ENCODE peak calls at places on chromosomes 3 and 15, in eight cellular contexts. One of them, this sample, is unnamed.

GRCh38 chr15:69898243-69898642 is 199.5 kb downstream of the TLE3 start:
- DNase-seq in progenitor cell of endocrine pancreas: no peak
- DNase-seq in WERI-Rb-1: no peak
- DNase-seq in heart left ventricle: no peak
- DNase-seq in cardiac muscle cell: no peak
- DNase-seq in fibroblast of lung: no peak
- DNase-seq in astrocyte of the spinal cord: no peak
- DNase-seq in foreskin fibroblast: no peak
- DNase-seq in this sample: no peak

GRCh38 chr15:95994418-95994817 is 336.1 kb upstream of the NR2F2 start:
- DNase-seq in progenitor cell of endocrine pancreas: no peak
- DNase-seq in WERI-Rb-1: no peak
- DNase-seq in heart left ventricle: no peak
- DNase-seq in cardiac muscle cell: peak
- DNase-seq in fibroblast of lung: peak
- DNase-seq in astrocyte of the spinal cord: peak
- DNase-seq in foreskin fibroblast: peak
- DNase-seq in this sample: no peak

GRCh38 chr3:114213669-114214541 is 23.5 kb downstream of the ZNF80 start:
- DNase-seq in progenitor cell of endocrine pancreas: no peak
- DNase-seq in WERI-Rb-1: no peak
- DNase-seq in heart left ventricle: no peak
- DNase-seq in cardiac muscle cell: peak
- DNase-seq in fibroblast of lung: peak
- DNase-seq in astrocyte of the spinal cord: peak
- DNase-seq in foreskin fibroblast: peak
- DNase-seq in this sample: no peak

GRCh38 chr15:61994216-61994615 is 66.0 kb downstream of the VPS13C start:
- DNase-seq in progenitor cell of endocrine pancreas: no peak
- DNase-seq in WERI-Rb-1: no peak
- DNase-seq in heart left ventricle: no peak
- DNase-seq in cardiac muscle cell: peak
- DNase-seq in fibroblast of lung: peak
- DNase-seq in astrocyte of the spinal cord: peak
- DNase-seq in foreskin fibroblast: peak
- DNase-seq in this sample: no peak

GRCh38 chr3:7260975-7261374 is 400.1 kb downstream of the GRM7 start:
- DNase-seq in progenitor cell of endocrine pancreas: no peak
- DNase-seq in WERI-Rb-1: no peak
- DNase-seq in heart left ventricle: no peak
- DNase-seq in cardiac muscle cell: no peak
- DNase-seq in fibroblast of lung: no peak
- DNase-seq in astrocyte of the spinal cord: no peak
- DNase-seq in foreskin fibroblast: no peak
- DNase-seq in this sample: no peak

GRCh38 chr3:51671090-51672082 is at the start of gene TEX264:
- DNase-seq in progenitor cell of endocrine pancreas: peak
- DNase-seq in WERI-Rb-1: peak
- DNase-seq in heart left ventricle: peak
- DNase-seq in cardiac muscle cell: peak
- DNase-seq in fibroblast of lung: peak
- DNase-seq in astrocyte of the spinal cord: peak
- DNase-seq in foreskin fibroblast: peak
- DNase-seq in this sample: peak

GRCh38 chr3:53730565-53730964 is 115.7 kb downstream of the CHDH start:
- DNase-seq in progenitor cell of endocrine pancreas: no peak
- DNase-seq in WERI-Rb-1: no peak
- DNase-seq in heart left ventricle: peak
- DNase-seq in cardiac muscle cell: peak
- DNase-seq in fibroblast of lung: no peak
- DNase-seq in astrocyte of the spinal cord: no peak
- DNase-seq in foreskin fibroblast: peak
- DNase-seq in this sample: no peak

GRCh38 chr3:77871436-77871835 is 831.5 kb downstream of the ROBO2 start:
- DNase-seq in progenitor cell of endocrine pancreas: no peak
- DNase-seq in WERI-Rb-1: no peak
- DNase-seq in heart left ventricle: no peak
- DNase-seq in cardiac muscle cell: no peak
- DNase-seq in fibroblast of lung: no peak
- DNase-seq in astrocyte of the spinal cord: peak
- DNase-seq in foreskin fibroblast: no peak
- DNase-seq in this sample: no peak

GRCh38 chr15:82850242-82850591 is 40.8 kb downstream of the WHAMM start:
- DNase-seq in progenitor cell of endocrine pancreas: no peak
- DNase-seq in WERI-Rb-1: peak
- DNase-seq in heart left ventricle: no peak
- DNase-seq in cardiac muscle cell: no peak
- DNase-seq in fibroblast of lung: no peak
- DNase-seq in astrocyte of the spinal cord: peak
- DNase-seq in foreskin fibroblast: peak
- DNase-seq in this sample: no peak

GRCh38 chr3:69012111-69012835 is 1.2 kb downstream of the EOGT start:
- DNase-seq in progenitor cell of endocrine pancreas: no peak
- DNase-seq in WERI-Rb-1: no peak
- DNase-seq in heart left ventricle: peak
- DNase-seq in cardiac muscle cell: peak
- DNase-seq in fibroblast of lung: peak
- DNase-seq in astrocyte of the spinal cord: no peak
- DNase-seq in foreskin fibroblast: peak
- DNase-seq in this sample: peak

GRCh38 chr3:110567032-110567431 is 504.6 kb upstream of the NECTIN3 start:
- DNase-seq in progenitor cell of endocrine pancreas: no peak
- DNase-seq in WERI-Rb-1: no peak
- DNase-seq in heart left ventricle: no peak
- DNase-seq in cardiac muscle cell: no peak
- DNase-seq in fibroblast of lung: no peak
- DNase-seq in astrocyte of the spinal cord: peak
- DNase-seq in foreskin fibroblast: peak
- DNase-seq in this sample: no peak

GRCh38 chr3:115292131-115292530 is 145.0 kb upstream of the ZBTB20 start:
- DNase-seq in progenitor cell of endocrine pancreas: no peak
- DNase-seq in WERI-Rb-1: no peak
- DNase-seq in heart left ventricle: no peak
- DNase-seq in cardiac muscle cell: no peak
- DNase-seq in fibroblast of lung: no peak
- DNase-seq in astrocyte of the spinal cord: no peak
- DNase-seq in foreskin fibroblast: no peak
- DNase-seq in this sample: no peak

GRCh38 chr15:85125056-85125661 is 143.5 kb downstream of the PDE8A start:
- DNase-seq in progenitor cell of endocrine pancreas: no peak
- DNase-seq in WERI-Rb-1: no peak
- DNase-seq in heart left ventricle: no peak
- DNase-seq in cardiac muscle cell: peak
- DNase-seq in fibroblast of lung: peak
- DNase-seq in astrocyte of the spinal cord: peak
- DNase-seq in foreskin fibroblast: peak
- DNase-seq in this sample: no peak

GRCh38 chr3:193520738-193521137 is 34.0 kb downstream of the ATP13A4 start:
- DNase-seq in progenitor cell of endocrine pancreas: no peak
- DNase-seq in WERI-Rb-1: no peak
- DNase-seq in heart left ventricle: no peak
- DNase-seq in cardiac muscle cell: no peak
- DNase-seq in fibroblast of lung: no peak
- DNase-seq in astrocyte of the spinal cord: no peak
- DNase-seq in foreskin fibroblast: no peak
- DNase-seq in this sample: no peak

GRCh38 chr3:127105996-127106855 is 86.7 kb upstream of the PRR23E start:
- DNase-seq in progenitor cell of endocrine pancreas: no peak
- DNase-seq in WERI-Rb-1: no peak
- DNase-seq in heart left ventricle: no peak
- DNase-seq in cardiac muscle cell: no peak
- DNase-seq in fibroblast of lung: no peak
- DNase-seq in astrocyte of the spinal cord: no peak
- DNase-seq in foreskin fibroblast: no peak
- DNase-seq in this sample: no peak

GRCh38 chr3:127107002-127107401 is 85.9 kb upstream of the PRR23E start:
- DNase-seq in progenitor cell of endocrine pancreas: no peak
- DNase-seq in WERI-Rb-1: no peak
- DNase-seq in heart left ventricle: no peak
- DNase-seq in cardiac muscle cell: no peak
- DNase-seq in fibroblast of lung: no peak
- DNase-seq in astrocyte of the spinal cord: no peak
- DNase-seq in foreskin fibroblast: no peak
- DNase-seq in this sample: no peak

GRCh38 chr3:127104586-127104985 is 88.3 kb upstream of the PRR23E start:
- DNase-seq in progenitor cell of endocrine pancreas: no peak
- DNase-seq in WERI-Rb-1: no peak
- DNase-seq in heart left ventricle: no peak
- DNase-seq in cardiac muscle cell: no peak
- DNase-seq in fibroblast of lung: no peak
- DNase-seq in astrocyte of the spinal cord: no peak
- DNase-seq in foreskin fibroblast: no peak
- DNase-seq in this sample: no peak

GRCh38 chr3:127107491-127108375 is 85.2 kb upstream of the PRR23E start:
- DNase-seq in progenitor cell of endocrine pancreas: no peak
- DNase-seq in WERI-Rb-1: no peak
- DNase-seq in heart left ventricle: no peak
- DNase-seq in cardiac muscle cell: no peak
- DNase-seq in fibroblast of lung: no peak
- DNase-seq in astrocyte of the spinal cord: no peak
- DNase-seq in foreskin fibroblast: no peak
- DNase-seq in this sample: no peak

GRCh38 chr3:127105587-127105986 is 87.3 kb upstream of the PRR23E start:
- DNase-seq in progenitor cell of endocrine pancreas: no peak
- DNase-seq in WERI-Rb-1: no peak
- DNase-seq in heart left ventricle: no peak
- DNase-seq in cardiac muscle cell: no peak
- DNase-seq in fibroblast of lung: no peak
- DNase-seq in astrocyte of the spinal cord: no peak
- DNase-seq in foreskin fibroblast: no peak
- DNase-seq in this sample: no peak
- TF ChIP-seq CTCF in progenitor cell of endocrine pancreas: peak
- TF ChIP-seq CTCF in WERI-Rb-1: peak
- TF ChIP-seq CTCF in heart left ventricle: no peak
- TF ChIP-seq CTCF in cardiac muscle cell: no peak
- TF ChIP-seq CTCF in fibroblast of lung: no peak
- TF ChIP-seq CTCF in astrocyte of the spinal cord: no peak
- TF ChIP-seq CTCF in foreskin fibroblast: no peak
- TF ChIP-seq CTCF in this sample: no peak

DNA sequence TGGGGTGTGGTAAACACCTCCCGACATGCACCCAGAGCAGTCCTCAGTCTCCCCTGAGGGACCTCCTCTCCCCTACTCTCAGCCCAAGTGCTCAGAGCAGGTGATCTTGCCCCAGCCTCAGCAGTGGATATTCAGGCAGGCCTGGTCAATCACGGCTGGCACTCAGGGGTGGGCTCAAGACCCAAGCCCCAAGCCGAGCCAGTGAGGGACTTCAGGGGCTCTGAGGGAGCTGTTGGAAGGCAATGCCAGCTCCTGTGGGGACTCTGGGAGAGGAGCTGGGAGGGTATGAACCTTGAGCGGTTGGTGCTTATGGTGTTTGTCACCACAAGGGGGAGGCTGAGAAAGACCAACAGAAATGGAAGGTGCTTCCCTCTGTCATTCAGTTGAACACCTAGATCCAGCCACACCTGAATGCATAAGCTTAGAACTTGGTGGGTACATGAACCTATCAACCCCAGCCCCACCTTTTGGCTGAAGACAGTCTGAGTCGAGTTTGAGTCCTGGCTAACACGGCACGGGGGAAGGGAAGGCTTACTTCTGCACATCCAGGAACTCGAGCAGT is 19.4 kb downstream of the ALS2CL start:
- DNase-seq in progenitor cell of endocrine pancreas: no peak
- DNase-seq in WERI-Rb-1: peak
- DNase-seq in heart left ventricle: peak
- DNase-seq in cardiac muscle cell: no peak
- DNase-seq in fibroblast of lung: no peak
- DNase-seq in astrocyte of the spinal cord: no peak
- DNase-seq in foreskin fibroblast: no peak
- DNase-seq in this sample: no peak
- TF ChIP-seq CTCF in progenitor cell of endocrine pancreas: no peak
- TF ChIP-seq CTCF in WERI-Rb-1: peak
- TF ChIP-seq CTCF in heart left ventricle: no peak
- TF ChIP-seq CTCF in cardiac muscle cell: peak
- TF ChIP-seq CTCF in fibroblast of lung: peak
- TF ChIP-seq CTCF in astrocyte of the spinal cord: peak
- TF ChIP-seq CTCF in foreskin fibroblast: peak
- TF ChIP-seq CTCF in this sample: peak

DNA sequence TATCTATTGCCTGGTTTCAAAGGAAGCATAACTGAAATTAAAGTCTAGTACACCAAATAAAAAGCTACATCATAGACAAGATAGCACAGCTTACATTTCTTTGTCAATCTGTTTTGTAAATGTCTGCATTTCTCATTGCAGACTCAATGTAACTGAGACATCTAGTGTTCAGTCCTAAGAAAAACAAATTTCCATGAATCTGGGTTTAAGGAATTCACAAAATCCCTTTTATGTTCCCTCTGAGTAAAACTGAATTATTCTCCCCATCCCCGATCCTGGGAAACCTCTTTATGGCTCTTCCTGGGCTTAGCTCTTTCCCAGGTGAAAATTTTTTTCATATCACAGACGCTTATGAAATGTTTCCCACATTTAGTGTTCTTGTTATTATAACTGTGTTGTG is 21.6 kb upstream of the RASA2 start:
- DNase-seq in progenitor cell of endocrine pancreas: no peak
- DNase-seq in WERI-Rb-1: no peak
- DNase-seq in heart left ventricle: no peak
- DNase-seq in cardiac muscle cell: peak
- DNase-seq in fibroblast of lung: peak
- DNase-seq in astrocyte of the spinal cord: peak
- DNase-seq in foreskin fibroblast: peak
- DNase-seq in this sample: no peak
- TF ChIP-seq CTCF in progenitor cell of endocrine pancreas: peak
- TF ChIP-seq CTCF in WERI-Rb-1: no peak
- TF ChIP-seq CTCF in heart left ventricle: peak
- TF ChIP-seq CTCF in cardiac muscle cell: peak
- TF ChIP-seq CTCF in fibroblast of lung: peak
- TF ChIP-seq CTCF in astrocyte of the spinal cord: peak
- TF ChIP-seq CTCF in foreskin fibroblast: peak
- TF ChIP-seq CTCF in this sample: no peak

GRCh38 chr3:194984026-194984425 is 286.9 kb downstream of the XXYLT1 start:
- DNase-seq in progenitor cell of endocrine pancreas: no peak
- DNase-seq in WERI-Rb-1: no peak
- DNase-seq in heart left ventricle: no peak
- DNase-seq in cardiac muscle cell: no peak
- DNase-seq in fibroblast of lung: no peak
- DNase-seq in astrocyte of the spinal cord: no peak
- DNase-seq in foreskin fibroblast: no peak
- DNase-seq in this sample: no peak

GRCh38 chr3:194984624-194985023 is 286.3 kb downstream of the XXYLT1 start:
- DNase-seq in progenitor cell of endocrine pancreas: no peak
- DNase-seq in WERI-Rb-1: no peak
- DNase-seq in heart left ventricle: no peak
- DNase-seq in cardiac muscle cell: no peak
- DNase-seq in fibroblast of lung: no peak
- DNase-seq in astrocyte of the spinal cord: no peak
- DNase-seq in foreskin fibroblast: no peak
- DNase-seq in this sample: no peak

GRCh38 chr3:194986208-194987043 is 284.5 kb downstream of the XXYLT1 start:
- DNase-seq in progenitor cell of endocrine pancreas: no peak
- DNase-seq in WERI-Rb-1: no peak
- DNase-seq in heart left ventricle: no peak
- DNase-seq in cardiac muscle cell: no peak
- DNase-seq in fibroblast of lung: no peak
- DNase-seq in astrocyte of the spinal cord: peak
- DNase-seq in foreskin fibroblast: no peak
- DNase-seq in this sample: no peak

GRCh38 chr3:194983620-194984019 is 287.3 kb downstream of the XXYLT1 start:
- DNase-seq in progenitor cell of endocrine pancreas: no peak
- DNase-seq in WERI-Rb-1: no peak
- DNase-seq in heart left ventricle: no peak
- DNase-seq in cardiac muscle cell: no peak
- DNase-seq in fibroblast of lung: no peak
- DNase-seq in astrocyte of the spinal cord: no peak
- DNase-seq in foreskin fibroblast: no peak
- DNase-seq in this sample: no peak

GRCh38 chr3:194985031-194985578 is 285.9 kb downstream of the XXYLT1 start:
- DNase-seq in progenitor cell of endocrine pancreas: no peak
- DNase-seq in WERI-Rb-1: no peak
- DNase-seq in heart left ventricle: peak
- DNase-seq in cardiac muscle cell: peak
- DNase-seq in fibroblast of lung: peak
- DNase-seq in astrocyte of the spinal cord: peak
- DNase-seq in foreskin fibroblast: peak
- DNase-seq in this sample: peak
- TF ChIP-seq CTCF in progenitor cell of endocrine pancreas: peak
- TF ChIP-seq CTCF in WERI-Rb-1: no peak
- TF ChIP-seq CTCF in heart left ventricle: peak
- TF ChIP-seq CTCF in cardiac muscle cell: peak
- TF ChIP-seq CTCF in fibroblast of lung: peak
- TF ChIP-seq CTCF in astrocyte of the spinal cord: peak
- TF ChIP-seq CTCF in foreskin fibroblast: peak
- TF ChIP-seq CTCF in this sample: no peak

This sample was measured in endothelial cell.